ENCODE peak calls at places on chromosomes 11 and 22, in seven cellular contexts. H is body of pancreas, P is heart right ventricle, O is Peyer's patch, Z is bronchial epithelial cell, C is ascending aorta, U is psoas muscle. J is an unnamed sample. For H3K27me3, the result is how much of the 10 kb centered on the place peaks cover.

GRCh38 chr22:41951898-41952474 is at the start of gene SMIM45:
- DNase-seq in H (no peak), O (no peak), U (no peak), P (no peak), C (no peak), Z (no peak), J (peak)

GRCh38 chr11:125390949-125391348 is 105.1 kb downstream of the FEZ1 start:
- DNase-seq in H (no peak), Z (no peak), U (no peak), P (no peak), O (no peak), C (no peak), J (no peak)

GRCh38 chr11:3412837-3413236 is 33.9 kb upstream of the ZNF195 start:
- DNase-seq in O (no peak), C (no peak), H (no peak), U (no peak), P (no peak), Z (no peak), J (no peak)

GRCh38 chr11:32213223-32213622 is 122.3 kb downstream of the RCN1 start:
- DNase-seq in C (no peak), O (no peak), Z (peak), H (no peak), U (no peak), P (no peak), J (no peak)

GRCh38 chr11:1502168-1502955 is 15.8 kb upstream of the MOB2 start:
- DNase-seq in O (no peak), Z (no peak), P (no peak), H (no peak), U (peak), C (no peak), J (no peak)

GRCh38 chr11:64456509-64457320 is 97.8 kb downstream of the RPS6KA4 start:
- DNase-seq in O (peak), H (no peak), U (no peak), C (no peak), Z (no peak), P (no peak), J (no peak)

GRCh38 chr11:81869337-81870065 is 864.2 kb downstream of the FAM181B start:
- DNase-seq in U (no peak), P (no peak), O (peak), H (no peak), C (no peak), Z (peak), J (no peak)

GRCh38 chr22:36027960-36028645 is 521 bp downstream of the RBFOX2 start:
- DNase-seq in Z (no peak), U (no peak), O (peak), P (no peak), H (peak), C (no peak), J (no peak)

GRCh38 chr11:106399075-106399500 is 321.6 kb downstream of the AASDHPPT start:
- DNase-seq in O (no peak), Z (peak), P (peak), U (peak), C (no peak), H (peak), J (no peak)

GRCh38 chr11:61418136-61418535 is 11.6 kb downstream of the CPSF7 start:
- DNase-seq in O (no peak), Z (peak), H (no peak), C (no peak), P (no peak), U (no peak), J (no peak)

GRCh38 chr11:64436025-64436424 is 77.1 kb downstream of the RPS6KA4 start:
- DNase-seq in Z (peak), H (no peak), O (no peak), C (no peak), P (no peak), U (peak), J (no peak)

GRCh38 chr11:36508743-36509142 is 1.3 kb downstream of the TRAF6 start:
- DNase-seq in Z (no peak), O (no peak), H (no peak), P (no peak), U (no peak), C (no peak), J (no peak)

GRCh38 chr11:2428322-2428795 is 16.0 kb downstream of the TRPM5 start:
- DNase-seq in U (peak), H (peak), P (peak), Z (peak), C (no peak), O (peak), J (peak)

GRCh38 chr11:33182246-33182878 is 21.1 kb upstream of the CSTF3 start:
- DNase-seq in Z (no peak), H (no peak), P (no peak), C (no peak), U (no peak), O (peak), J (no peak)

GRCh38 chr11:132992838-132993680 is 539.2 kb downstream of the OPCML start:
- DNase-seq in H (no peak), Z (no peak), C (no peak), O (no peak), P (no peak), U (no peak), J (no peak)

GRCh38 chr11:129317564-129317963 is 58.1 kb upstream of the BARX2 start:
- DNase-seq in P (no peak), U (no peak), H (no peak), C (no peak), Z (peak), O (no peak), J (no peak)

GRCh38 chr11:134792044-134792443 is 380.0 kb upstream of the B3GAT1 start:
- DNase-seq in H (no peak), P (no peak), C (no peak), O (no peak), Z (peak), U (no peak), J (no peak)

GRCh38 chr22:46738961-46739870 is 1.2 kb upstream of the CERK start:
- DNase-seq in P (peak), U (peak), O (peak), H (peak), Z (peak), C (no peak), J (peak)

GRCh38 chr11:119432484-119433368 is 9.8 kb upstream of the THY1 start:
- DNase-seq in U (no peak), H (no peak), O (no peak), Z (peak), P (no peak), C (no peak), J (no peak)

GRCh38 chr11:70715166-70715565 is 316.8 kb downstream of the CTTN start:
- DNase-seq in O (no peak), P (no peak), U (peak), C (no peak), Z (no peak), H (no peak), J (no peak)

GRCh38 chr11:70715636-70716035 is 317.3 kb downstream of the CTTN start:
- DNase-seq in Z (no peak), P (no peak), O (no peak), C (no peak), U (no peak), H (no peak), J (no peak)

GRCh38 chr11:70717961-70718595 is 319.7 kb downstream of the CTTN start:
- DNase-seq in P (no peak), O (no peak), C (no peak), H (no peak), Z (no peak), U (peak), J (no peak)

GRCh38 chr11:70719516-70719915 is 321.2 kb downstream of the CTTN start:
- DNase-seq in P (no peak), H (no peak), U (no peak), Z (no peak), O (no peak), C (no peak), J (no peak)

GRCh38 chr11:70716986-70717775 is 318.9 kb downstream of the CTTN start:
- DNase-seq in P (no peak), U (peak), Z (no peak), H (no peak), C (no peak), O (no peak), J (no peak)
- H3K27me3 ChIP-seq in P (half or more), U (under half), Z (under half), H (under half), C (under half), O (under half), J (half or more)

DNA sequence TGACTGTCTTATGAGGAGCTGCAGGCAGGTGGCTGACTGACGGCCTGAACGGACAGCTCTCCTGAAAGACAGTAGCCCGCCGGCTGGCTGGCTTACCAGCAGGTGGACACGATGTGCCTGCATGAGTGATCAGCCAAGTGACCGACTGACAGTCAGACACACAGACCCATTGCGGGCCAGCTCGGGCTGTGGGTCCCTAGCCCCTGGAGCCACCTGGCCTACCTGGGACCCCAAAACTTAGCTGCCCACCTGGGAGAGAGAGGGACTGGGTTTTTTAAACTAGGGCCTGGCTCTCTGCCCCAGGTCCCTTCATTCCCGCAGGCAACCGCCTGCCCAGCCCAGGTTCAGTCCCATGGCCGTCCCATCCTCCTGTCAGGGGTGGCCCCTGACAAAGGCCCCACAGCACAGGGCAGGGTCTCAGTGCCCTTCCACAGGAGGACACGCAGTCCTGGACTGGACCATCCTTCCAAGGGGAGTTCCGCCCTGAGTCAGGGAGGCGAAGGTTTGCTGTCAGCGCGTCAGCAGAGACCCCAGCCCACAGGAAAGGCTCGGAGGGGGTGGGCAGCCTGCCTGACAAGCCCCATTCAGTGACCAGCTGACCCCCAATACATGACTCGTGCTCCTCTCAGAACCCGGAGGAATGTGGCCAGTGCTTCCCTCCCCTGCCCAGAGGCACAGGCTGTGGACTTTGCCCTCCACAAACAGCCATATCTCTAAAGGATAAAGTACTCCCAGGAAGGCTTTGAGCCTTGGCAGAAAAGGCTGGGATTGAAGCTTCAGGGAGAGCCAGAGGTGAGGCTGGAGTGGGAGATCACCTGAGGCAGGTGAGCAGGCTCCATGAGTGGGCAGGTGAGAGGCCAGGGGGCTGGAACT is 8.4 kb downstream of the SLCO2B1 start:
- DNase-seq in O (peak), U (no peak), C (no peak), Z (no peak), P (no peak), H (peak), J (no peak)
- TF ChIP-seq CTCF in O (peak), U (no peak), C (no peak), Z (no peak), P (no peak), H (peak), J (no peak)

DNA sequence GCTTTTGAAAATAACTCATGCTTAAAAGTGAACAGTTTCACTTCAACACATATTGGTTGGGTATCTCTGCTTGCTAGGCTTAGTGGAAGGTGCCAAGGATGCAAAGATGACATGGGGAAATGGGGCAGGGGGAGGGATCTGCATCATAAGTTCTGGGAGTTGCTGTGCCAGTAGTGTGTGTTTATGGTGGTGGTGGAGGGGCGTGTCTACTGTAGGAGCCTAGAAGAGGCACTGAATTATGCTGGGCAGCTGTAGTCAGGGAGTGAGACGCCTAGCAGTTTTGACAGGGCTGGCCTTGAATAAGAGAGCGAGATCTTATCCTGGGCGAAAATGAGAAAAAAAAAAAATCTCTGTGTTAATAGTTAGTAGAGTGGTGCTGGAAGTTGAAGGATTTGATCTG is 3.0 kb downstream of the ELMOD1 start:
- DNase-seq in Z (no peak), P (no peak), U (no peak), H (no peak), C (no peak), O (no peak), J (no peak)
- H3K27me3 ChIP-seq in Z (under half), P (half or more), U (under half), H (under half), C (under half), O (under half), J (half or more)

GRCh38 chr11:71120346-71120963 is 131.9 kb downstream of the SHANK2 start:
- DNase-seq in O (no peak), Z (peak), C (no peak), P (no peak), H (peak), U (no peak), J (no peak)
- TF ChIP-seq CTCF in O (peak), Z (peak), C (no peak), P (no peak), H (peak), U (no peak), J (peak)

GRCh38 chr22:22133910-22134309 is 110.7 kb upstream of the VPREB1 start:
- DNase-seq in C (no peak), P (no peak), U (no peak), H (no peak), O (no peak), Z (no peak), J (no peak)
- H3K27me3 ChIP-seq in C (under half), P (under half), U (under half), H (under half), O (under half), Z (under half), J (half or more)

GRCh38 chr22:22450343-22450839 is 58.2 kb downstream of the ZNF280B start:
- DNase-seq in H (no peak), P (no peak), O (peak), U (no peak), Z (no peak), C (no peak), J (no peak)
- TF ChIP-seq CTCF in H (no peak), P (no peak), O (no peak), U (no peak), Z (no peak), C (no peak), J (no peak)

DNA sequence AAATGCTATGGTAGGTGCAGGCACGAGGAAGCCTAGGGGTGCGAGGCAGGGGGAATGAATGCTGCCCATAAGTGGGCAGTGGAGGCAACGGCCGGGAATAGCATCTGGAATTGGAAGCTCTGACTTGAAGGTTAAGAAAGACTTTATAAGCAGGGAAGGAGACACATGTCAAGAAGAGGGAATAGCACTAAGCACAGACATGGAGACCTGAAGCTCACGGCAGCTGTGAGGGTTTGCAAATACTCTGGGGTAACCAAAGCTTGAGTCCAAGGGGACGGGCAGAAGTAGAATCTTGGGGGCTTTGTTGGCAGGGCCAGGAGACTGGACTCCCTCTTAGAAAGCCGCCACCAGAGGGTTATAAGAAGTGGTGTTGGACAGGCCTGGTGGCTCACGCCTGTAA is 112.6 kb downstream of the CEP164 start:
- DNase-seq in U (no peak), C (no peak), P (no peak), Z (no peak), H (no peak), O (no peak), J (no peak)
- H3K27me3 ChIP-seq in U (under half), C (under half), P (under half), Z (under half), H (under half), O (under half), J (under half)

GRCh38 chr11:66313321-66314185 is 3.3 kb downstream of the CD248 start:
- DNase-seq in P (no peak), H (peak), O (no peak), C (no peak), U (peak), Z (no peak), J (peak)
- TF ChIP-seq CTCF in P (no peak), H (no peak), O (no peak), C (peak), U (no peak), Z (no peak), J (peak)